ENCODE peak calls at places on chromosomes 12 and 14, in eight cellular contexts. One of them, this sample, is unnamed.

GRCh38 chr12:108833757-108834472 is 23.5 kb downstream of the SSH1 start:
- DNase-seq in hepatocyte: no peak
- DNase-seq in OCI-LY7: no peak
- DNase-seq in GM23338: no peak
- DNase-seq in mammary epithelial cell: peak; percentile 44
- DNase-seq in neuronal stem cell: no peak
- DNase-seq in H9: no peak
- DNase-seq in GM12878: no peak
- DNase-seq in this sample: no peak

GRCh38 chr12:81668475-81668874 is 90.7 kb downstream of the PPFIA2 start:
- DNase-seq in OCI-LY7: no peak
- DNase-seq in GM23338: no peak
- DNase-seq in hepatocyte: no peak
- DNase-seq in GM12878: no peak
- DNase-seq in neuronal stem cell: no peak
- DNase-seq in H9: no peak
- DNase-seq in mammary epithelial cell: peak; percentile 87
- DNase-seq in this sample: peak; percentile 23

GRCh38 chr14:25943329-25943728 is 654.5 kb downstream of the NOVA1 start:
- DNase-seq in mammary epithelial cell: no peak
- DNase-seq in hepatocyte: no peak
- DNase-seq in neuronal stem cell: no peak
- DNase-seq in OCI-LY7: no peak
- DNase-seq in GM23338: peak; percentile 17
- DNase-seq in GM12878: no peak
- DNase-seq in H9: no peak
- DNase-seq in this sample: no peak

GRCh38 chr12:53450936-53451335 is 966 bp upstream of the PCBP2 start:
- DNase-seq in GM23338: no peak
- DNase-seq in OCI-LY7: no peak
- DNase-seq in H9: no peak
- DNase-seq in neuronal stem cell: no peak
- DNase-seq in hepatocyte: no peak
- DNase-seq in GM12878: no peak
- DNase-seq in mammary epithelial cell: no peak
- DNase-seq in this sample: no peak

GRCh38 chr12:117874842-117875434 is 93.9 kb downstream of the KSR2 start:
- DNase-seq in H9: peak; percentile 90
- DNase-seq in mammary epithelial cell: peak; percentile 32
- DNase-seq in GM23338: peak; percentile 90
- DNase-seq in neuronal stem cell: peak; percentile 68
- DNase-seq in hepatocyte: peak; percentile 81
- DNase-seq in OCI-LY7: peak; percentile 54
- DNase-seq in GM12878: no peak
- DNase-seq in this sample: no peak

GRCh38 chr12:3000548-3001275 is 41.5 kb downstream of the TEAD4 start:
- DNase-seq in mammary epithelial cell: no peak
- DNase-seq in hepatocyte: no peak
- DNase-seq in GM23338: peak; percentile 59
- DNase-seq in neuronal stem cell: no peak
- DNase-seq in GM12878: no peak
- DNase-seq in OCI-LY7: no peak
- DNase-seq in H9: no peak
- DNase-seq in this sample: peak; percentile 53

GRCh38 chr12:66066071-66066928 is 64.2 kb downstream of the LLPH start:
- DNase-seq in OCI-LY7: no peak
- DNase-seq in GM12878: peak; percentile 75
- DNase-seq in mammary epithelial cell: peak; percentile 12
- DNase-seq in neuronal stem cell: no peak
- DNase-seq in hepatocyte: no peak
- DNase-seq in H9: no peak
- DNase-seq in GM23338: no peak
- DNase-seq in this sample: peak; percentile 80

GRCh38 chr14:105063041-105063440 is 2.2 kb downstream of the GPR132 start:
- DNase-seq in H9: no peak
- DNase-seq in hepatocyte: no peak
- DNase-seq in GM12878: no peak
- DNase-seq in OCI-LY7: no peak
- DNase-seq in GM23338: no peak
- DNase-seq in mammary epithelial cell: no peak
- DNase-seq in neuronal stem cell: no peak
- DNase-seq in this sample: peak; percentile 27

GRCh38 chr14:99717682-99718013 is 33.5 kb downstream of the CYP46A1 start:
- DNase-seq in OCI-LY7: no peak
- DNase-seq in mammary epithelial cell: no peak
- DNase-seq in neuronal stem cell: no peak
- DNase-seq in GM12878: no peak
- DNase-seq in H9: no peak
- DNase-seq in hepatocyte: no peak
- DNase-seq in GM23338: no peak
- DNase-seq in this sample: no peak

GRCh38 chr12:50353404-50353803 is 43.0 kb downstream of the FAM186A start:
- DNase-seq in mammary epithelial cell: no peak
- DNase-seq in H9: no peak
- DNase-seq in GM12878: no peak
- DNase-seq in hepatocyte: no peak
- DNase-seq in OCI-LY7: no peak
- DNase-seq in neuronal stem cell: no peak
- DNase-seq in GM23338: peak; percentile 22
- DNase-seq in this sample: no peak

GRCh38 chr12:113128802-113129663 is 6.5 kb downstream of the RASAL1 start:
- DNase-seq in GM23338: no peak
- DNase-seq in OCI-LY7: peak; percentile 89
- DNase-seq in H9: no peak
- DNase-seq in mammary epithelial cell: no peak
- DNase-seq in neuronal stem cell: no peak
- DNase-seq in hepatocyte: no peak
- DNase-seq in GM12878: no peak
- DNase-seq in this sample: peak; percentile 64

GRCh38 chr12:110337912-110338710 is 57.1 kb downstream of the ATP2A2 start:
- DNase-seq in neuronal stem cell: no peak
- DNase-seq in GM23338: no peak
- DNase-seq in H9: no peak
- DNase-seq in GM12878: no peak
- DNase-seq in hepatocyte: no peak
- DNase-seq in mammary epithelial cell: no peak
- DNase-seq in OCI-LY7: no peak
- DNase-seq in this sample: no peak

GRCh38 chr14:92144708-92145107 is 22.9 kb downstream of the CPSF2 start:
- DNase-seq in GM12878: no peak
- DNase-seq in mammary epithelial cell: no peak
- DNase-seq in H9: no peak
- DNase-seq in hepatocyte: no peak
- DNase-seq in neuronal stem cell: no peak
- DNase-seq in OCI-LY7: no peak
- DNase-seq in GM23338: no peak
- DNase-seq in this sample: no peak

GRCh38 chr12:581746-582145 is 81.5 kb downstream of the NINJ2 start:
- DNase-seq in OCI-LY7: no peak
- DNase-seq in H9: no peak
- DNase-seq in hepatocyte: no peak
- DNase-seq in neuronal stem cell: no peak
- DNase-seq in GM23338: no peak
- DNase-seq in GM12878: no peak
- DNase-seq in mammary epithelial cell: no peak
- DNase-seq in this sample: no peak

GRCh38 chr12:109738209-109738608 is 24.6 kb downstream of the FAM222A start:
- DNase-seq in OCI-LY7: no peak
- DNase-seq in GM12878: no peak
- DNase-seq in mammary epithelial cell: no peak
- DNase-seq in hepatocyte: no peak
- DNase-seq in GM23338: no peak
- DNase-seq in H9: no peak
- DNase-seq in neuronal stem cell: no peak
- DNase-seq in this sample: peak; percentile 75

GRCh38 chr14:81169711-81170103 is 51.1 kb downstream of the GTF2A1 start:
- DNase-seq in hepatocyte: peak; percentile 21
- DNase-seq in GM12878: no peak
- DNase-seq in H9: peak; percentile 34
- DNase-seq in mammary epithelial cell: peak; percentile 11
- DNase-seq in neuronal stem cell: no peak
- DNase-seq in OCI-LY7: peak; percentile 7
- DNase-seq in GM23338: peak; percentile 16
- DNase-seq in this sample: no peak

GRCh38 chr12:96047151-96047620 is 11.8 kb upstream of the LTA4H start:
- DNase-seq in OCI-LY7: no peak
- DNase-seq in H9: no peak
- DNase-seq in neuronal stem cell: no peak
- DNase-seq in GM23338: no peak
- DNase-seq in hepatocyte: no peak
- DNase-seq in GM12878: no peak
- DNase-seq in mammary epithelial cell: peak; percentile 44
- DNase-seq in this sample: no peak

GRCh38 chr14:77648520-77649200 is 32.2 kb upstream of the SPTLC2 start:
- DNase-seq in GM12878: no peak
- DNase-seq in neuronal stem cell: no peak
- DNase-seq in OCI-LY7: no peak
- DNase-seq in hepatocyte: no peak
- DNase-seq in H9: no peak
- DNase-seq in GM23338: no peak
- DNase-seq in mammary epithelial cell: no peak
- DNase-seq in this sample: no peak
- H3K4me2 ChIP-seq in GM12878: no peak overlapping the region
- H3K4me2 ChIP-seq in neuronal stem cell: no peak overlapping the region
- H3K4me2 ChIP-seq in OCI-LY7: no peak overlapping the region
- H3K4me2 ChIP-seq in hepatocyte: no peak overlapping the region
- H3K4me2 ChIP-seq in H9: no peak overlapping the region
- H3K4me2 ChIP-seq in GM23338: no peak overlapping the region
- H3K4me2 ChIP-seq in mammary epithelial cell: no peak overlapping the region
- H3K4me2 ChIP-seq in this sample: no peak overlapping the region

DNA sequence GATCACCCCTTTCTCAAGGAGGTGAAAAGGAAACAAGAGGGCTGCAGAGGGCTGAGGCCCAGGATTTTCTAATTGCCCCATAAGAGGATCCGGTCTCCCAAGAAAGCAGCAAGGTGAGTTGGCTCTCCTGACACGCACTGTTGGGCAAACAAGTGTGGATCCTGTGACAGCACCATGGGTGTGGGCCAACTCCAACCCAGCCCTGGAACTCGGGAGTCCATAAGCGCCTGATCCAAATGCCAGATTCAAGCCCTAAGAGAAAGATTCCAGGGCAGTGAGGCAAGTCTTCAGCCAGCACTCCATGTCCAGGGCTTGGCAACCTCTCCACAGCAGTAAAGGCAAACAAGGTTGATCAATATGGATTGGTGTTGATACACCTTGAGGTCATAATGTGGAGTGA is 33.1 kb downstream of the KCNA5 start:
- DNase-seq in H9: no peak
- DNase-seq in hepatocyte: no peak
- DNase-seq in neuronal stem cell: no peak
- DNase-seq in mammary epithelial cell: no peak
- DNase-seq in OCI-LY7: no peak
- DNase-seq in GM23338: no peak
- DNase-seq in GM12878: no peak
- DNase-seq in this sample: no peak
- H3K27ac ChIP-seq in H9: no peak overlapping the region
- H3K27ac ChIP-seq in hepatocyte: no peak overlapping the region
- H3K27ac ChIP-seq in neuronal stem cell: no peak overlapping the region
- H3K27ac ChIP-seq in mammary epithelial cell: no peak overlapping the region
- H3K27ac ChIP-seq in OCI-LY7: no peak overlapping the region
- H3K27ac ChIP-seq in GM23338: no peak overlapping the region
- H3K27ac ChIP-seq in GM12878: no peak overlapping the region
- H3K27ac ChIP-seq in this sample: no peak overlapping the region

GRCh38 chr12:107776171-107776570 is 1.7 kb downstream of the ASCL4 start:
- DNase-seq in hepatocyte: no peak
- DNase-seq in neuronal stem cell: no peak
- DNase-seq in mammary epithelial cell: no peak
- DNase-seq in OCI-LY7: no peak
- DNase-seq in GM12878: no peak
- DNase-seq in H9: no peak
- DNase-seq in GM23338: no peak
- DNase-seq in this sample: no peak

GRCh38 chr12:107782067-107782466 is 7.6 kb downstream of the ASCL4 start:
- DNase-seq in GM12878: no peak
- DNase-seq in OCI-LY7: no peak
- DNase-seq in hepatocyte: no peak
- DNase-seq in H9: no peak
- DNase-seq in neuronal stem cell: no peak
- DNase-seq in GM23338: no peak
- DNase-seq in mammary epithelial cell: no peak
- DNase-seq in this sample: no peak

GRCh38 chr12:107778383-107779015 is 4.0 kb downstream of the ASCL4 start:
- DNase-seq in GM12878: no peak
- DNase-seq in H9: no peak
- DNase-seq in neuronal stem cell: no peak
- DNase-seq in hepatocyte: no peak
- DNase-seq in mammary epithelial cell: no peak
- DNase-seq in OCI-LY7: no peak
- DNase-seq in GM23338: no peak
- DNase-seq in this sample: no peak

GRCh38 chr12:107780298-107780697 is 5.8 kb downstream of the ASCL4 start:
- DNase-seq in OCI-LY7: no peak
- DNase-seq in GM12878: no peak
- DNase-seq in mammary epithelial cell: no peak
- DNase-seq in hepatocyte: no peak
- DNase-seq in H9: no peak
- DNase-seq in GM23338: no peak
- DNase-seq in neuronal stem cell: no peak
- DNase-seq in this sample: no peak

DNA sequence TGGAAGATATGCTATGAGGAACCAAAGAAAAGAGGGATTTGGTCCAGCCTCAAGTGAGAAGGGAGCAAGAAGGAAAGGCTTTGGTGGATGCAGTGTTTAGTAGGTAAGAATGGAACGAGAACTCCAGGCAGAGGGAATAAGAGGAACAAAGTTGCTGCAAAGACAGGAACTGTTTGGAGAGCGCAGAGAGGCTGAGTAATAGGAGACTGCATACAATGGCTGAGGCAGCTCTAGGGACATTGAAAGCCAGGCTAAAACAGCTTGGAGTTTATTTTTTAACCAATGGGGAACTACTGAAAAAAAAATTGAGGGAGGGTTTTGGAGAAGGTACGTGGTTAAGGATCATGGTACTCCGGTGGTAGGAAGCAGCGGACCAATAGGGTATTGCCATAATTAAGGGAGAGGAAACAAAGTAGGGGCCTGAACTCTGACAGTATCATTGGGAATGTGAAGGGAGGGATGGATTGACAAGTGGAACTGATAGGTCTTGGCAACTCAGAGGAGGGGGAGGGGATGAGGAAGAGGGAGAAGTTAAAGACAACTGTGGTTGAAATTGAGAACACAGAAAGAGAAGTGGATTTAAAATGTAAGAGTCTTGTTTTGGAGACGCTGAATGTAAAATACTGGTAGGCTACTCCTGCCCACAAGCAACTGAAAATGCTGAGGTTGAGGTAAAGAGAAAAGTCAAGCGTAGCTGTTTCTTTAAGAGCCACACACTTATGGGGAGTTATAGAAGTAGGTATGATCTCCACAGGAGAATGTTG is 4.8 kb downstream of the ASCL4 start:
- DNase-seq in neuronal stem cell: no peak
- DNase-seq in GM23338: no peak
- DNase-seq in hepatocyte: no peak
- DNase-seq in H9: no peak
- DNase-seq in GM12878: peak; percentile 68
- DNase-seq in OCI-LY7: peak; percentile 6
- DNase-seq in mammary epithelial cell: no peak
- DNase-seq in this sample: no peak
- H3K4me2 ChIP-seq in neuronal stem cell: no peak overlapping the region
- H3K4me2 ChIP-seq in GM23338: no peak overlapping the region
- H3K4me2 ChIP-seq in hepatocyte: no peak overlapping the region
- H3K4me2 ChIP-seq in H9: no peak overlapping the region
- H3K4me2 ChIP-seq in GM12878: peak overlapping the region; percentile 49
- H3K4me2 ChIP-seq in OCI-LY7: peak overlapping the region; percentile 11
- H3K4me2 ChIP-seq in mammary epithelial cell: no peak overlapping the region
- H3K4me2 ChIP-seq in this sample: no peak overlapping the region

GRCh38 chr14:77059276-77059934 is 30.9 kb upstream of the IRF2BPL start:
- DNase-seq in H9: peak; percentile 86
- DNase-seq in GM12878: no peak
- DNase-seq in OCI-LY7: no peak
- DNase-seq in mammary epithelial cell: peak; percentile 49
- DNase-seq in GM23338: peak; percentile 82
- DNase-seq in hepatocyte: peak; percentile 60
- DNase-seq in neuronal stem cell: no peak
- DNase-seq in this sample: peak; percentile 95
- H3K27ac ChIP-seq in H9: no peak overlapping the region
- H3K27ac ChIP-seq in GM12878: no peak overlapping the region
- H3K27ac ChIP-seq in OCI-LY7: no peak overlapping the region
- H3K27ac ChIP-seq in mammary epithelial cell: no peak overlapping the region
- H3K27ac ChIP-seq in GM23338: no peak overlapping the region
- H3K27ac ChIP-seq in hepatocyte: no peak overlapping the region
- H3K27ac ChIP-seq in neuronal stem cell: no peak overlapping the region
- H3K27ac ChIP-seq in this sample: peak overlapping the region; percentile 26